ENCODE peak calls at places on chromosomes 11 and 22, in eight cellular contexts. W is A673, T is mesothelial cell of epicardium, A is colonic mucosa, E is suprapubic skin, R is kidney, F is body of pancreas, I is A549. D is an unnamed sample.

GRCh38 chr22:30116362-30117117 is 36.3 kb downstream of the HORMAD2 start:
- DNase-seq in W (no peak), T (no peak), A (no peak), E (no peak), R (no peak), F (no peak), I (no peak), D (no peak)

GRCh38 chr11:112453601-112454577 is 193.2 kb upstream of the PLET1 start:
- DNase-seq in W (peak), T (no peak), A (peak), E (no peak), R (no peak), F (peak), I (peak), D (no peak)

GRCh38 chr22:21641417-21641794 is 696 bp upstream of the SDF2L1 start:
- DNase-seq in W (no peak), T (no peak), A (peak), E (no peak), R (peak), F (peak), I (peak), D (no peak)

GRCh38 chr11:60288531-60288930 is 8.1 kb downstream of the MS4A4A start:
- DNase-seq in W (no peak), T (no peak), A (no peak), E (no peak), R (no peak), F (no peak), I (no peak), D (no peak)

GRCh38 chr11:72263363-72263762 is 19.4 kb upstream of the PHOX2A start:
- DNase-seq in W (no peak), T (no peak), A (no peak), E (no peak), R (no peak), F (no peak), I (no peak), D (no peak)

GRCh38 chr11:61737131-61737530 is 15.3 kb upstream of the MYRF start:
- DNase-seq in W (no peak), T (no peak), A (no peak), E (no peak), R (no peak), F (no peak), I (no peak), D (no peak)

GRCh38 chr11:19628018-19628417 is 84.6 kb upstream of the NAV2 start:
- DNase-seq in W (no peak), T (no peak), A (no peak), E (peak), R (peak), F (peak), I (no peak), D (no peak)

GRCh38 chr11:78156081-78156844 is 16.8 kb upstream of the ALG8 start:
- DNase-seq in W (no peak), T (no peak), A (no peak), E (no peak), R (no peak), F (no peak), I (no peak), D (no peak)

GRCh38 chr22:24434472-24435322 is 7.3 kb downstream of the ADORA2A start:
- DNase-seq in W (no peak), T (no peak), A (no peak), E (peak), R (peak), F (no peak), I (no peak), D (no peak)

GRCh38 chr11:36391062-36391461 is 95.0 kb downstream of the PRR5L start:
- DNase-seq in W (no peak), T (no peak), A (no peak), E (no peak), R (no peak), F (no peak), I (no peak), D (no peak)

GRCh38 chr22:42444060-42444904 is 12.1 kb upstream of the NFAM1 start:
- DNase-seq in W (peak), T (peak), A (peak), E (peak), R (peak), F (peak), I (peak), D (peak)

GRCh38 chr11:1908579-1908978 is 10.9 kb upstream of the TNNT3 start:
- DNase-seq in W (no peak), T (no peak), A (no peak), E (no peak), R (no peak), F (no peak), I (no peak), D (no peak)

GRCh38 chr22:17359501-17359900 is 9.8 kb upstream of the CECR2 start:
- DNase-seq in W (no peak), T (no peak), A (no peak), E (no peak), R (no peak), F (no peak), I (no peak), D (no peak)

GRCh38 chr11:128420277-128420676 is 167.1 kb downstream of the ETS1 start:
- DNase-seq in W (no peak), T (peak), A (no peak), E (no peak), R (no peak), F (no peak), I (no peak), D (no peak)

GRCh38 chr11:128525411-128526243 is 61.7 kb downstream of the ETS1 start:
- DNase-seq in W (no peak), T (no peak), A (no peak), E (no peak), R (no peak), F (no peak), I (no peak), D (no peak)

GRCh38 chr11:3877252-3878035 is 22.0 kb downstream of the STIM1 start:
- DNase-seq in W (no peak), T (no peak), A (no peak), E (no peak), R (no peak), F (no peak), I (no peak), D (no peak)

GRCh38 chr11:74007691-74008372 is 1.1 kb downstream of the UCP3 start:
- DNase-seq in W (no peak), T (no peak), A (no peak), E (no peak), R (no peak), F (no peak), I (no peak), D (no peak)

GRCh38 chr11:69465236-69466000 is 16.0 kb upstream of the LINC01488 start:
- DNase-seq in W (no peak), T (no peak), A (peak), E (no peak), R (peak), F (no peak), I (no peak), D (no peak)

GRCh38 chr11:18277560-18278271 is 11.7 kb downstream of the SAA1 start:
- DNase-seq in W (no peak), T (no peak), A (no peak), E (no peak), R (no peak), F (no peak), I (no peak), D (no peak)

GRCh38 chr22:22720201-22720723 is 75.8 kb downstream of the GGTLC2 start:
- DNase-seq in W (peak), T (no peak), A (peak), E (no peak), R (no peak), F (no peak), I (no peak), D (no peak)

DNA sequence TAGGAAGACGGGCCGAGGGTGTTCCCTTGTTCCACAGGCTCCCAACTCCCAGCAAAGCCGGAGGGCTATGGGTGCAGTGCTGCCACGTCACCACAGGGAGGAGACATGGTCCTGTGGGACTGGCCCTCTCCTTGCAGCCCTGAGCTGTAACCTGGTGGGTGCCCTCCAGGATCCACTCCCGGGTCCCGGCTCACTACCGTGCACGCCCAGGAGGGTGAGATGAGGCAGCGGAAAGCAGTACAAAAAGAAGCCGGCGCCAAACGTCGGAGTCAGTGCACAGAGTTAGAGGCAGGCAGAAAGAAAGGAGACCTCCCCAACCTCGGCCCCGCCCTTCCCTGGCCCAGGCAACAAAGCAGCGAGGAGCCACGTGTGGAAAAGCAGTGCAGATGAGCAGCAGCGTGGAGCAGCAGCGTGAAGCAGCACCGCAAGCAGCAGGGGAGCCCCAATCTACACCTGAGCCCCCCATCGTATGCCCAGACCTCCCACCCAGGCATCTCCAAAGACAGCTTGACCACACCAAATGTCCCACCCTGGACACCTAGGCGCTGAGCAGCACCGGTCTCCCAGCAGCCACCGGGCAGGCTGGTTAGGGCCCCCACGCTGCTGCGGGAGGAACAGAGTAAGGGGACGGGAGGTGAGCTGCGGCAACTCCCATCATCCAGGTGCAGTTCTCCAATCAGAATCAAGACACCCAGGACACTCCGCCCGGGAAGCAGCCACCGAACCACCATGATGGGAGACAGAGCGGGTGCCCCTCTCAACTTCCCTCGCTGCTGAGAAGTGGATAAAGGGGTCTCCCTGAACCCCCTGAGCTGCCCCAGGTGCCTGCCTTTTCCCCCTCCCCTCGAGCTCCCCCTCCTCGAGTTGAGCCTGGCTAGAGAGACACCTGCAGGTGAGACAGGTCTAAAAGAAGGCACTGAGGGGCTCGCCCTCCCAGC is 28.8 kb downstream of the IGSF9B start:
- DNase-seq in W (peak), T (peak), A (peak), E (no peak), R (no peak), F (peak), I (peak), D (no peak)
- TF ChIP-seq CTCF in W (peak), T (peak), A (peak), E (peak), R (peak), F (peak), I (peak), D (peak)

GRCh38 chr11:65821107-65821506 is 12.7 kb upstream of the SNX32 start:
- DNase-seq in W (no peak), T (no peak), A (peak), E (no peak), R (no peak), F (no peak), I (no peak), D (no peak)
- TF ChIP-seq CTCF in W (no peak), T (no peak), A (no peak), E (no peak), R (no peak), F (no peak), I (no peak), D (no peak)

GRCh38 chr22:27597703-27598444 is 203.7 kb downstream of the MN1 start:
- DNase-seq in W (no peak), T (no peak), A (no peak), E (no peak), R (no peak), F (peak), I (no peak), D (no peak)
- TF ChIP-seq CTCF in W (no peak), T (no peak), A (no peak), E (no peak), R (no peak), F (no peak), I (no peak), D (no peak)

GRCh38 chr11:68015467-68015866 is 5.3 kb downstream of the ALDH3B1 start:
- DNase-seq in W (no peak), T (no peak), A (no peak), E (no peak), R (no peak), F (no peak), I (no peak), D (no peak)

GRCh38 chr11:68017858-68018729 is 8.0 kb downstream of the ALDH3B1 start:
- DNase-seq in W (no peak), T (no peak), A (no peak), E (no peak), R (no peak), F (no peak), I (no peak), D (no peak)

GRCh38 chr11:68016161-68016903 is 6.2 kb downstream of the ALDH3B1 start:
- DNase-seq in W (no peak), T (no peak), A (no peak), E (no peak), R (no peak), F (no peak), I (no peak), D (no peak)

GRCh38 chr11:68018730-68019190 is 8.6 kb downstream of the ALDH3B1 start:
- DNase-seq in W (no peak), T (no peak), A (no peak), E (no peak), R (no peak), F (no peak), I (no peak), D (no peak)

DNA sequence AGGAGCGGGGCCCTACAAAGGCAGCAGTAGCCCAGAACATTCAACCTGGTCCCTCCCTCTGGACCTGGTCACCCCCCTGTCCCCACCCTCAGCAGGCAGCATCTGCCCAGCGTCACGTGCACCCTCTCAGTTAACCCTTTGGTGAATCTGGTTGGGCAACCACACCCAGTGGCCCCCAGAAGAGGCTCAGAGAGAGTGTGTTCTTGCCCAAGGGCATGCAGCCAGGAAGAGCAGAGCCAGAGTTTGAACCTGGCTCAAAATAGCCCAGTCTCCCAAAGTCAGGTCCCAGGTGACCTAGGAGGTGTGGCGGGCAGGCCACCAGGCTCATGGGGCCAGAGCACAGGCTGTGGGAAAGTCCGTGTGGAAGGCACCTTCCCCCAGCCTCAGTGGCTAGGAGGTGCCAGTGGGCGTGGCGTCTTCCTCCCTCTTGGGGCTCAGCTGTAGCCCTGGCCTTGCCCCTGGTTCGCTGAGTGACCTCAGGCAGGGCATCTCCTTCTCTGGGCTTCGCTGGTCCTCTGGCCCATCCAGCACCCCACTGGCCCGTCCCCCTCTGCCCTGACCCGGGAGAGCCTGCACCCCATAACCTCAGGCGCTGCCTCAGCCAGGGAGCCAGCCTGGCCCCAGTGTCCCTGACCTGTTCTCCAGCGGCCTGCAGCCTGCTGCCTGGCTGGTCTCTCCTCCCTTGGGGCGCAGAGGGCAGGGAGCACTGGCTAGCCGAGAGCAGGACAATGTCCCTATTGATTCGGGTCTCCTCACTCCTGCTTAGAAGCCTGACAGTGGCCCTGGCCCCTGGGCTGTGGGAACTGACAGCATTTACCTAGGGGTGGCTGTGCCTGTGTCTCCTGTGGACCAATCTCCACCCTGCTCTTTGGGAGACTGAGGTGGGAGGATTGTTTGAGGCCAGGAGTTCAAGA is 7.0 kb downstream of the ALDH3B1 start:
- DNase-seq in W (no peak), T (no peak), A (no peak), E (no peak), R (no peak), F (no peak), I (no peak), D (no peak)
- TF ChIP-seq CTCF in W (no peak), T (no peak), A (no peak), E (no peak), R (no peak), F (no peak), I (no peak), D (no peak)

D was measured in type B pancreatic cell.